ENCODE peak calls at places on chromosomes 2 and 18, in seven cellular contexts. P is GM12878, T is H1, O is HepG2, H is SK-N-SH, E is HCT116, K is K562. S is an unnamed sample.

GRCh38 chr2:178268435-178268834 is 74.1 kb downstream of the OSBPL6 start:
- DNase-seq in O (no peak), T (no peak), K (no peak), H (no peak), P (no peak), E (no peak), S (no peak)

GRCh38 chr2:38308821-38309220 is 68.3 kb downstream of the ATL2 start:
- DNase-seq in E (no peak), O (no peak), H (no peak), T (no peak), P (no peak), K (no peak), S (no peak)

GRCh38 chr2:10267551-10268465 is 34.9 kb upstream of the HPCAL1 start:
- DNase-seq in E (no peak), P (no peak), O (peak; percentile 38), T (no peak), H (no peak), K (no peak), S (no peak)

GRCh38 chr18:58180738-58181353 is 136.8 kb downstream of the NEDD4L start:
- DNase-seq in O (peak; percentile 37), E (no peak), T (no peak), K (peak; percentile 51), P (no peak), H (peak; percentile 65), S (no peak)

GRCh38 chr2:191020742-191021381 is 6.9 kb upstream of the STAT1 start:
- DNase-seq in P (no peak), E (no peak), H (no peak), K (no peak), O (peak; percentile 71), T (no peak), S (no peak)

GRCh38 chr2:150978053-150978452 is 283.6 kb downstream of the RBM43 start:
- DNase-seq in O (no peak), K (no peak), E (no peak), H (no peak), P (no peak), T (peak; percentile 7), S (no peak)

GRCh38 chr2:159684796-159685195 is 27.5 kb upstream of the MARCHF7 start:
- DNase-seq in E (peak; percentile 12), T (no peak), H (no peak), O (no peak), K (no peak), P (no peak), S (no peak)

GRCh38 chr2:88002359-88002707 is 14.0 kb downstream of the RNU2-63P start:
- DNase-seq in K (no peak), P (no peak), H (no peak), O (no peak), E (no peak), T (no peak), S (no peak)

GRCh38 chr2:203534486-203535077 is 519 bp downstream of the RAPH1 start:
- DNase-seq in H (peak; percentile 87), E (no peak), K (no peak), P (no peak), O (peak; percentile 12), T (no peak), S (peak; percentile 25)

GRCh38 chr18:24600076-24600654 is 139.7 kb downstream of the HRH4 start:
- DNase-seq in E (peak; percentile 27), T (no peak), H (peak; percentile 56), P (no peak), O (peak; percentile 40), K (peak; percentile 28), S (no peak)

GRCh38 chr2:237627463-237628321 is at the start of gene LRRFIP1:
- DNase-seq in P (no peak), O (no peak), E (no peak), K (no peak), H (peak; percentile 95), T (no peak), S (no peak)

GRCh38 chr2:224408676-224409075 is 6.8 kb upstream of the FAM124B start:
- DNase-seq in K (no peak), T (no peak), O (no peak), H (no peak), E (no peak), P (no peak), S (no peak)

GRCh38 chr18:3447035-3447894 is 2.7 kb upstream of the TGIF1 start:
- DNase-seq in T (no peak), K (peak; percentile 68), P (no peak), H (peak; percentile 12), O (no peak), E (no peak), S (no peak)

GRCh38 chr2:133787207-133787606 is 218.9 kb upstream of the NCKAP5 start:
- DNase-seq in E (no peak), T (no peak), O (no peak), H (no peak), K (no peak), P (no peak), S (no peak)

GRCh38 chr2:96267159-96267971 is 1.3 kb downstream of the CIAO1 start:
- DNase-seq in P (no peak), O (peak; percentile 73), T (no peak), K (peak; percentile 46), E (peak; percentile 39), H (peak; percentile 63), S (peak; percentile 44)

GRCh38 chr18:79480171-79480981 is 84.6 kb downstream of the NFATC1 start:
- DNase-seq in P (no peak), H (no peak), E (no peak), T (no peak), K (no peak), O (no peak), S (no peak)

GRCh38 chr2:54555318-54555837 is 99.3 kb downstream of the SPTBN1 start:
- DNase-seq in K (no peak), T (no peak), O (peak; percentile 89), H (no peak), P (no peak), E (no peak), S (no peak)

GRCh38 chr2:214246417-214246816 is 164.4 kb upstream of the VWC2L start:
- DNase-seq in H (no peak), E (no peak), T (no peak), K (no peak), O (no peak), P (no peak), S (no peak)

GRCh38 chr18:39806519-39806918 is 2148.5 kb upstream of the PIK3C3 start:
- DNase-seq in K (no peak), E (no peak), O (peak; percentile 28), T (no peak), H (no peak), P (no peak), S (no peak)

GRCh38 chr2:202038471-202039277 is 5.0 kb downstream of the FZD7 start:
- DNase-seq in T (no peak), O (no peak), P (no peak), E (peak; percentile 29), K (peak; percentile 31), H (no peak), S (no peak)

GRCh38 chr18:35289293-35290069 is 548 bp downstream of the ZSCAN30 start:
- DNase-seq in E (no peak), K (peak; percentile 17), H (peak; percentile 30), T (no peak), P (no peak), O (peak; percentile 4), S (no peak)

GRCh38 chr2:71901466-71901865 is 246.2 kb downstream of the CYP26B1 start:
- DNase-seq in P (no peak), E (no peak), T (no peak), O (no peak), H (no peak), K (no peak), S (no peak)

GRCh38 chr2:26910176-26910575 is 60.3 kb upstream of the MAPRE3 start:
- DNase-seq in O (no peak), T (no peak), K (no peak), H (no peak), P (no peak), E (no peak), S (no peak)

GRCh38 chr18:39611381-39612090 is 2045.9 kb upstream of the CELF4 start:
- DNase-seq in P (no peak), T (no peak), H (no peak), E (no peak), O (no peak), K (no peak), S (no peak)

DNA sequence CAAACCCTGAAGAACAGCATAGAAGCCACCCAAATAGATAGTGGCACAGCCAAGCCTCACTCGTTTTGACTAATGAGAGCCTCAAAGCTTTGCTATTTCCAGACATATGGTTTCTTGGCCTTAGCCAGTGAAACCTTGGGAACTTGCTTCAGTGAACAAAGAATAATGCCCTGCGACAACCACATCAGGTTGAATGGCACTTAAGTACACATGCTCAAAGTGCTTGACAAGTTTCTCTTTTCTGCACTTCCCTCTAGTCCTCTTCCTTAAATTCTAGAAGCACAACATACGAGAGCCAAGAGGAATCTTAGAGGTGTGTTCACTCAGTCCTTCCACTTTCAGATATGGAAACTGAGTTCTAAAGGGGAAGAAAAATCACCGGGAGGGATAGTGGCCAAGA is 258.3 kb downstream of the HAUS1 start:
- DNase-seq in E (no peak), P (no peak), O (no peak), T (no peak), H (no peak), K (no peak), S (no peak)
- TF ChIP-seq YY1 in E (no peak), P (no peak), O (no peak), T (no peak), H (no peak), K (no peak), S (no peak)

GRCh38 chr2:2730301-2730833 is 399.3 kb upstream of the MYT1L start:
- DNase-seq in E (no peak), O (no peak), T (no peak), H (no peak), P (no peak), K (no peak), S (no peak)
- H3K27me3 ChIP-seq in E (peaks cover 13% of the 10 kb centered on the region), O (peaks cover 9% of the 10 kb centered on the region), T (no peaks in the 10 kb centered on the region), H (no peaks in the 10 kb centered on the region), P (no peaks in the 10 kb centered on the region), K (peaks cover 16% of the 10 kb centered on the region), S (no peaks in the 10 kb centered on the region)

GRCh38 chr2:8477511-8478132 is 204.2 kb upstream of the ID2 start:
- DNase-seq in H (no peak), E (no peak), T (no peak), P (peak; percentile 95), O (no peak), K (no peak), S (no peak)
- H3K4me3 ChIP-seq in H (no peak overlapping the region), E (no peak overlapping the region), T (no peak overlapping the region), P (peak overlapping the region; percentile 43), O (no peak overlapping the region), K (no peak overlapping the region), S (no peak overlapping the region)

DNA sequence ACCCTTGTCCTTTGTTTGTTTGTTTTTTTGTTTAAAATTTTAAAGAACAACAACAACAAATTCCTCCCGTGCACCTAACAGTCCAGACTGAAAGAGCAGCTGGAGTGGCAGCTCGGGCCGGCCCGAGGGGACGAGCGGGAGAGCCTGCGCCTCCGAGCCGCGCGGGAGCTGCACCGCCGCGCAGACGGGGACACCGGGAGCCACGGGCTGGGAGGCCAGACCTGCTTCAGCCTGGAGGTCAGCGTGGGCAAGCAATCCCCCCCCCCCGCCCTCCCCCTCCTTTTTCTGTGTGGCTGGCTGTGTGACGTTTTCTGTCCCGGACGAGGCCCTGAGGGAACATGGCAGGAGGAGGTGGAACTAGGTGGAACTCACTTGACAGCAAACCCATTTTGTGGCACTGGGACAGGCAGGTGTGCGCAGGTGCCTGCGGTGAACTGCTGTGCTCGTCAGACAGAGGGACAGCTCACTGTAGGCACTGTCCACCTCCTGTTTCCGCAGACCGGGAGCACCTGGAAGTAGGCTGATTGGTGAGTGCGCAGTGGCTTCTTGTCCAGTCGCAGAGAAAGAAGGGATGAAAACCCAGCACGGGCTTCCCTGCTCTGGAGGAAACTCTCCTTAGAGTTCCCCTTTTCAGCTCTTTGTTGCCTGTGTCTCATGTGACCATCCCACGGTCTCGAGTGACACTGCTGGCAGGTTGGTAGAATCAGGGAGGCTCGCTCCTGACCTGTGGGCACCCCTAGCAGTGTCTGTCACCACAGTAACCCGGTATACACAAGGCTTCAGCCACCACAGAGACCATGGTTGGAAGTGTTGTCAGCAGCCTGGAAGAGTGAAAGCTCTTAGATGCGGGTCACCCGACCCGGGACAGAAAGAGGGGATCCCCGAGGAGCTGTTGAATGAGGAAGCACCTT is 80.8 kb downstream of the MTCL1 start:
- DNase-seq in H (no peak), P (no peak), E (no peak), K (no peak), O (no peak), T (no peak), S (no peak)
- TF ChIP-seq YY1 in H (no peak), P (no peak), E (no peak), K (no peak), O (no peak), T (no peak), S (no peak)

S was measured in NT2/D1.